ENCODE peak calls at places on chromosomes 2 and 18, in four cellular contexts. S is uterus, X is IMR-90, A is brain microvascular endothelial cell. P is an unnamed sample.

GRCh38 chr2:128536925-128537620 is 218.4 kb upstream of the HS6ST1 start:
- DNase-seq in A (peak), X (peak), S (no peak), P (peak)

GRCh38 chr2:224101820-224102630 is 62.9 kb upstream of the SERPINE2 start:
- DNase-seq in X (peak), A (peak), S (peak), P (peak)

GRCh38 chr2:95270541-95271081 is 3.6 kb upstream of the PROM2 start:
- DNase-seq in A (no peak), S (no peak), X (no peak), P (no peak)

GRCh38 chr2:33059452-33060156 is 112.9 kb downstream of the LTBP1 start:
- DNase-seq in X (no peak), S (no peak), A (no peak), P (no peak)

GRCh38 chr2:226477221-226478120 is 322.1 kb downstream of the IRS1 start:
- DNase-seq in X (peak), S (no peak), A (no peak), P (no peak)

GRCh38 chr2:74020717-74021406 is 36.2 kb downstream of the TET3 start:
- DNase-seq in X (no peak), A (no peak), S (no peak), P (no peak)

GRCh38 chr2:162149940-162150339 is 2.1 kb downstream of the GCG start:
- DNase-seq in X (no peak), A (no peak), S (no peak), P (no peak)

GRCh38 chr18:50286391-50287027 is 983 bp downstream of the CXXC1 start:
- DNase-seq in X (peak), S (peak), A (no peak), P (peak)

GRCh38 chr2:171487803-171488259 is 34.4 kb upstream of the CYBRD1 start:
- DNase-seq in X (no peak), A (no peak), S (no peak), P (no peak)

GRCh38 chr2:240220371-240220770 is 79.9 kb upstream of the OTOS start:
- DNase-seq in A (peak), X (peak), S (no peak), P (peak)

GRCh38 chr2:29207352-29207751 is 92.1 kb downstream of the CLIP4 start:
- DNase-seq in X (peak), S (no peak), A (no peak), P (no peak)

GRCh38 chr2:132876745-132877391 is 206.9 kb upstream of the LYPD1 start:
- DNase-seq in A (peak), S (no peak), X (peak), P (no peak)

GRCh38 chr18:48616484-48617255 is 77.8 kb downstream of the CTIF start:
- DNase-seq in X (no peak), A (no peak), S (no peak), P (peak)

GRCh38 chr2:189829092-189829843 is 45.0 kb downstream of the PMS1 start:
- DNase-seq in X (peak), A (no peak), S (no peak), P (peak)

GRCh38 chr2:3193423-3194330 is 183.9 kb downstream of the EIPR1 start:
- DNase-seq in S (no peak), X (peak), A (no peak), P (no peak)

GRCh38 chr2:75853441-75853840 is 142.7 kb upstream of the GCFC2 start:
- DNase-seq in A (no peak), X (no peak), S (no peak), P (no peak)

GRCh38 chr18:9055185-9055584 is 47.3 kb upstream of the NDUFV2 start:
- DNase-seq in A (no peak), X (peak), S (no peak), P (peak)

GRCh38 chr2:150370600-150370999 is 116.9 kb downstream of the RND3 start:
- DNase-seq in X (no peak), A (no peak), S (no peak), P (peak)

GRCh38 chr2:209624192-209624938 is 147.3 kb upstream of the UNC80 start:
- DNase-seq in X (no peak), S (no peak), A (no peak), P (no peak)

GRCh38 chr2:239202836-239203235 is 198.0 kb downstream of the HDAC4 start:
- DNase-seq in A (no peak), X (no peak), S (no peak), P (no peak)

GRCh38 chr2:226898925-226899324 is 63.1 kb downstream of the RHBDD1 start:
- DNase-seq in S (no peak), X (no peak), A (no peak), P (no peak)

GRCh38 chr2:20443276-20443920 is 3.5 kb upstream of the RHOB start:
- DNase-seq in S (peak), A (no peak), X (peak), P (peak)

GRCh38 chr2:159164457-159164894 is 122.0 kb downstream of the WDSUB1 start:
- DNase-seq in X (no peak), A (no peak), S (no peak), P (no peak)

GRCh38 chr2:43192939-43193651 is 33.3 kb downstream of the ZFP36L2 start:
- DNase-seq in X (no peak), A (no peak), S (no peak), P (no peak)

GRCh38 chr2:226873051-226873620 is 37.3 kb downstream of the RHBDD1 start:
- DNase-seq in X (peak), S (no peak), A (peak), P (no peak)

GRCh38 chr18:46155652-46156051 is 51.5 kb downstream of the HAUS1 start:
- DNase-seq in A (peak), S (no peak), X (peak), P (peak)

GRCh38 chr2:133200684-133201421 is 367.4 kb downstream of the NCKAP5 start:
- DNase-seq in A (peak), S (no peak), X (peak), P (peak)

GRCh38 chr2:127818794-127819425 is 7.9 kb upstream of the WDR33 start:
- DNase-seq in A (no peak), S (no peak), X (no peak), P (no peak)

GRCh38 chr2:165369936-165370296 is 99.6 kb upstream of the CSRNP3 start:
- DNase-seq in S (no peak), X (no peak), A (no peak), P (no peak)

GRCh38 chr18:22609642-22610041 is 191.9 kb upstream of the CTAGE1 start:
- DNase-seq in S (peak), A (peak), X (peak), P (peak)

GRCh38 chr18:71405142-71405806 is 1116.4 kb downstream of the SOCS6 start:
- DNase-seq in A (no peak), X (no peak), S (no peak), P (no peak)

GRCh38 chr2:128753321-128753720 is 434.7 kb upstream of the HS6ST1 start:
- DNase-seq in A (no peak), S (no peak), X (no peak), P (no peak)

GRCh38 chr2:235647836-235648235 is 154.0 kb downstream of the AGAP1 start:
- DNase-seq in X (no peak), A (no peak), S (no peak), P (no peak)

DNA sequence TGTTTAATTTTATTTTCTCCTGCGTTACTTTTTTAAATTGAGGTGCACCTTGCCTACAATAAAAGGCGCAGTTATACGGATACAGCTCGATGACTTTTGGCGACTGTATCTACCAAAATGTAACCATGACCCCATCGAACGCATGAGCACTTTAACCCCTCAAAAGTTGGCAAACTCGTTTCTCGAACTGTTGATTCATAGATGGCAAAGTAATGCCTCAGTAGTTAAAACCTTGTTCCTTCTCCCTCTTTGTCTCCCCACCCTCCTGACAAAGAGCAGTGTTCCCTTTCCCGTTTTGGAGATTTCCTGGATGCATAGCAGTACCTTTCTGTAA is 577 bp downstream of the MOGAT1 start:
- DNase-seq in X (no peak), A (no peak), S (no peak), P (peak)
- H3K4me3 ChIP-seq in X (peak), A (peak), S (no peak), P (peak)

GRCh38 chr2:110858135-110858737 is 125.9 kb downstream of the ACOXL start:
- DNase-seq in A (no peak), X (no peak), S (no peak), P (no peak)

GRCh38 chr2:110858993-110859770 is 126.8 kb downstream of the ACOXL start:
- DNase-seq in S (no peak), X (no peak), A (no peak), P (no peak)

GRCh38 chr2:110863726-110864125 is 131.4 kb downstream of the ACOXL start:
- DNase-seq in S (no peak), A (no peak), X (no peak), P (no peak)

GRCh38 chr2:110861616-110862260 is 129.4 kb downstream of the ACOXL start:
- DNase-seq in S (no peak), X (no peak), A (no peak), P (no peak)

DNA sequence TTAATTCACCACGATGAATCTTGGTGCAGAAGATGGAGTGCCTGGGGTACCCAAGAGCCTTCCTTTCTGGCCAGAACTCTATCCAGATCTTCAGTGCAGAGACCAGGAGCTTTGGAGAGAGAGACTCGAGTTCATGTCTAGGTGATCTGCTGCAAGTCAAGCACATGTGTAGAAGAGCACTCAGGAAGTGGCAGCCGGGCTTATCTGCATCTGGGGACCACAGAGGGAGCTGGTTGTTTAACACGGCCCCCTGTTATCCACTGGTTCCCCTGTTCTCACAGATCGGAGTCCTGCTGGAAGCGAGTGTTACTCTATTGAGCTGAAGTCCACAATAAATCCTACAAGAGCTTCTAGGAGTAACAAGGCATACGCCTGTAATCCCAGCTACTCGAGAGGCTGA is 128.2 kb downstream of the ACOXL start:
- DNase-seq in S (no peak), A (no peak), X (no peak), P (no peak)
- TF ChIP-seq CTCF in S (no peak), A (no peak), X (no peak), P (no peak)

DNA sequence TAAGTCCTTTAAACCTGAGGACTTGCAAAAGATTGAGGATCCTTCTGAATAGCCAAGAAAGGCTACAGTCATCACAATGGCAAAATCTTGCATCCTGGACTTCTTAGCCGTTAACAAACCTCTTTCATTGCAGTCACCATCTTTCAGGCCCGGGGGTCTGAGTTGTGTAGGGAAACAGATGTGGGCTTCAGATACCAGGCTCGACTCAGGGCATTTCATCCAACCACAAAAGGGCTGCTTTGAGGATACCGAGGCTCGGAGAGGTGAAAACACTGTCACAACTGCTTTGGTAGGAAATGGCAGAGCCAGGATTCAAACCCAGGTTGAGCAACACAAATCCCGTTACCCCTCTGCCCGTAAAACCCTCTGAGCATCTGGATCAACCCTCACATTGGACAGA is 147.4 kb downstream of the TFCP2L1 start:
- DNase-seq in A (no peak), X (no peak), S (no peak), P (no peak)
- H3K4me3 ChIP-seq in A (no peak), X (no peak), S (no peak), P (no peak)

DNA sequence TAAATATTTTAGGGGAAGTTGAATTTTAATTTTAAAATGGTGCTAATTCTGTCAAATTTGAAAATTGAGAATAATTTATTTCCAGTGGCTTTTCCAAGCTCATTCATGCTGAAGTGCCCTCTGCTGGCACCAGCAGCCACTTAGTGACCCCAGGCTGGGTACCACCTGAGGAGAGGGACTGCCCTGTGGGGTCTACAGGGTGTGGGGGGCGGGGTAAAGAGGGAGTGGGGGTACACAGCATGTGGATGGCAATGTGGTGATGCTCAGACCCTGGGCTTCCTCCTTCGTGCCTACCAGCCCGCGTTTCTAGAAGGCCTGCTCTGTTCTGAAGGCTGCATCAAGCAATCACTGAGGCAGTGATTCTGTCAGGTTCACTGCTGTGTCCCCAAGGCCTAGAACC is 45.1 kb upstream of the SCLY start:
- DNase-seq in S (no peak), X (no peak), A (no peak), P (no peak)
- TF ChIP-seq CTCF in S (no peak), X (no peak), A (peak), P (peak)

GRCh38 chr2:237490009-237490804 is 3.2 kb downstream of the MLPH start:
- DNase-seq in X (no peak), S (no peak), A (no peak), P (peak)
- H3K4me3 ChIP-seq in X (no peak), S (no peak), A (no peak), P (no peak)

GRCh38 chr2:54468643-54469042 is 12.5 kb downstream of the SPTBN1 start:
- DNase-seq in X (peak), A (no peak), S (no peak), P (no peak)

GRCh38 chr2:54473876-54474275 is 17.7 kb downstream of the SPTBN1 start:
- DNase-seq in S (no peak), A (no peak), X (no peak), P (no peak)

GRCh38 chr2:54469484-54470053 is 13.4 kb downstream of the SPTBN1 start:
- DNase-seq in S (no peak), X (no peak), A (no peak), P (no peak)

GRCh38 chr2:54471221-54471711 is 15.1 kb downstream of the SPTBN1 start:
- DNase-seq in X (peak), S (peak), A (peak), P (peak)

GRCh38 chr2:54470241-54470938 is 14.3 kb downstream of the SPTBN1 start:
- DNase-seq in S (no peak), A (no peak), X (peak), P (peak)
- TF ChIP-seq CTCF in S (no peak), A (no peak), X (no peak), P (no peak)

GRCh38 chr2:11681722-11682589 is 12.0 kb upstream of the NTSR2 start:
- DNase-seq in X (no peak), S (no peak), A (no peak), P (peak)
- H3K4me3 ChIP-seq in X (no peak), S (no peak), A (no peak), P (no peak)

P was measured in epithelial cell of esophagus.